ENCODE peak calls at places on chromosomes 5 and 9, in nine cellular contexts. One of them, this sample, is unnamed.

GRCh38 chr9:73153793-73154227 is 2.1 kb downstream of the ANXA1 start:
- DNase-seq in pons: no peak
- DNase-seq in stimulated activated CD8-positive, alpha-beta memory T cell treated with anti-CD3 and anti-CD28 coated beads, Interleukin-15, amount 100 ng/mL, for 4 hours: no peak
- DNase-seq in COLO829: peak; percentile 29
- DNase-seq in hepatocyte: no peak
- DNase-seq in mesendoderm: peak; percentile 84
- DNase-seq in iris pigment epithelial cell: no peak
- DNase-seq in HEK293T: no peak
- DNase-seq in SK-N-SH: no peak
- DNase-seq in this sample: no peak

GRCh38 chr9:91073049-91073810 is 271.6 kb downstream of the SYK start:
- DNase-seq in pons: no peak
- DNase-seq in stimulated activated CD8-positive, alpha-beta memory T cell treated with anti-CD3 and anti-CD28 coated beads, Interleukin-15, amount 100 ng/mL, for 4 hours: no peak
- DNase-seq in COLO829: no peak
- DNase-seq in hepatocyte: no peak
- DNase-seq in mesendoderm: no peak
- DNase-seq in iris pigment epithelial cell: no peak
- DNase-seq in HEK293T: no peak
- DNase-seq in SK-N-SH: no peak
- DNase-seq in this sample: no peak

GRCh38 chr5:133471699-133472098 is 140.6 kb downstream of the FSTL4 start:
- DNase-seq in pons: no peak
- DNase-seq in stimulated activated CD8-positive, alpha-beta memory T cell treated with anti-CD3 and anti-CD28 coated beads, Interleukin-15, amount 100 ng/mL, for 4 hours: no peak
- DNase-seq in COLO829: no peak
- DNase-seq in hepatocyte: no peak
- DNase-seq in mesendoderm: peak; percentile 29
- DNase-seq in iris pigment epithelial cell: no peak
- DNase-seq in HEK293T: no peak
- DNase-seq in SK-N-SH: no peak
- DNase-seq in this sample: no peak

GRCh38 chr5:122661496-122662180 is 113.2 kb upstream of the SNX2 start:
- DNase-seq in pons: no peak
- DNase-seq in stimulated activated CD8-positive, alpha-beta memory T cell treated with anti-CD3 and anti-CD28 coated beads, Interleukin-15, amount 100 ng/mL, for 4 hours: no peak
- DNase-seq in COLO829: no peak
- DNase-seq in hepatocyte: no peak
- DNase-seq in mesendoderm: no peak
- DNase-seq in iris pigment epithelial cell: peak; percentile 39
- DNase-seq in HEK293T: no peak
- DNase-seq in SK-N-SH: no peak
- DNase-seq in this sample: no peak

GRCh38 chr5:88876714-88877113 is 6.3 kb downstream of the MEF2C start:
- DNase-seq in pons: peak; percentile 12
- DNase-seq in stimulated activated CD8-positive, alpha-beta memory T cell treated with anti-CD3 and anti-CD28 coated beads, Interleukin-15, amount 100 ng/mL, for 4 hours: no peak
- DNase-seq in COLO829: no peak
- DNase-seq in hepatocyte: no peak
- DNase-seq in mesendoderm: no peak
- DNase-seq in iris pigment epithelial cell: no peak
- DNase-seq in HEK293T: no peak
- DNase-seq in SK-N-SH: no peak
- DNase-seq in this sample: no peak

GRCh38 chr5:134784946-134785620 is 26.5 kb downstream of the DDX46 start:
- DNase-seq in pons: no peak
- DNase-seq in stimulated activated CD8-positive, alpha-beta memory T cell treated with anti-CD3 and anti-CD28 coated beads, Interleukin-15, amount 100 ng/mL, for 4 hours: no peak
- DNase-seq in COLO829: no peak
- DNase-seq in hepatocyte: no peak
- DNase-seq in mesendoderm: peak; percentile 21
- DNase-seq in iris pigment epithelial cell: peak; percentile 46
- DNase-seq in HEK293T: no peak
- DNase-seq in SK-N-SH: no peak
- DNase-seq in this sample: no peak

GRCh38 chr5:44626846-44627245 is 181.9 kb upstream of the MRPS30 start:
- DNase-seq in pons: no peak
- DNase-seq in stimulated activated CD8-positive, alpha-beta memory T cell treated with anti-CD3 and anti-CD28 coated beads, Interleukin-15, amount 100 ng/mL, for 4 hours: no peak
- DNase-seq in COLO829: no peak
- DNase-seq in hepatocyte: no peak
- DNase-seq in mesendoderm: no peak
- DNase-seq in iris pigment epithelial cell: no peak
- DNase-seq in HEK293T: no peak
- DNase-seq in SK-N-SH: no peak
- DNase-seq in this sample: no peak

GRCh38 chr9:109886617-109887016 is 106.6 kb downstream of the PALM2AKAP2 start:
- DNase-seq in pons: no peak
- DNase-seq in stimulated activated CD8-positive, alpha-beta memory T cell treated with anti-CD3 and anti-CD28 coated beads, Interleukin-15, amount 100 ng/mL, for 4 hours: no peak
- DNase-seq in COLO829: no peak
- DNase-seq in hepatocyte: no peak
- DNase-seq in mesendoderm: no peak
- DNase-seq in iris pigment epithelial cell: no peak
- DNase-seq in HEK293T: no peak
- DNase-seq in SK-N-SH: no peak
- DNase-seq in this sample: no peak

GRCh38 chr5:143456952-143457547 is 53.6 kb upstream of the NR3C1 start:
- DNase-seq in pons: no peak
- DNase-seq in stimulated activated CD8-positive, alpha-beta memory T cell treated with anti-CD3 and anti-CD28 coated beads, Interleukin-15, amount 100 ng/mL, for 4 hours: no peak
- DNase-seq in COLO829: no peak
- DNase-seq in hepatocyte: no peak
- DNase-seq in mesendoderm: no peak
- DNase-seq in iris pigment epithelial cell: peak; percentile 72
- DNase-seq in HEK293T: no peak
- DNase-seq in SK-N-SH: no peak
- DNase-seq in this sample: no peak

GRCh38 chr9:126633881-126634558 is 20.3 kb downstream of the LMX1B start:
- DNase-seq in pons: no peak
- DNase-seq in stimulated activated CD8-positive, alpha-beta memory T cell treated with anti-CD3 and anti-CD28 coated beads, Interleukin-15, amount 100 ng/mL, for 4 hours: no peak
- DNase-seq in COLO829: no peak
- DNase-seq in hepatocyte: no peak
- DNase-seq in mesendoderm: no peak
- DNase-seq in iris pigment epithelial cell: no peak
- DNase-seq in HEK293T: no peak
- DNase-seq in SK-N-SH: no peak
- DNase-seq in this sample: no peak

GRCh38 chr5:172447646-172448365 is 6.5 kb downstream of the SH3PXD2B start:
- DNase-seq in pons: no peak
- DNase-seq in stimulated activated CD8-positive, alpha-beta memory T cell treated with anti-CD3 and anti-CD28 coated beads, Interleukin-15, amount 100 ng/mL, for 4 hours: no peak
- DNase-seq in COLO829: no peak
- DNase-seq in hepatocyte: no peak
- DNase-seq in mesendoderm: no peak
- DNase-seq in iris pigment epithelial cell: no peak
- DNase-seq in HEK293T: no peak
- DNase-seq in SK-N-SH: no peak
- DNase-seq in this sample: no peak

GRCh38 chr5:119388619-119389190 is 32.9 kb downstream of the TNFAIP8 start:
- DNase-seq in pons: no peak
- DNase-seq in stimulated activated CD8-positive, alpha-beta memory T cell treated with anti-CD3 and anti-CD28 coated beads, Interleukin-15, amount 100 ng/mL, for 4 hours: no peak
- DNase-seq in COLO829: no peak
- DNase-seq in hepatocyte: no peak
- DNase-seq in mesendoderm: no peak
- DNase-seq in iris pigment epithelial cell: no peak
- DNase-seq in HEK293T: no peak
- DNase-seq in SK-N-SH: no peak
- DNase-seq in this sample: no peak